ENCODE peak calls at places on chromosomes 12 and 14, in four cellular contexts. O, B, V and Z are unnamed samples.

GRCh38 chr12:68638721-68639395 is 28.2 kb downstream of the RAP1B start:
- DNase-seq in O (no peak), B (no peak), V (no peak), Z (no peak)

GRCh38 chr12:70666364-70666763 is 29.1 kb upstream of the PTPRB start:
- DNase-seq in O (no peak), B (no peak), V (no peak), Z (no peak)

GRCh38 chr14:96797188-96797942 is at the start of gene VRK1:
- DNase-seq in O (peak; percentile 93), B (peak; percentile 98), V (peak; percentile 96), Z (peak; percentile 91)

GRCh38 chr12:12813120-12814101 is at the start of gene DDX47:
- DNase-seq in O (peak; percentile 99), B (peak; percentile 97), V (peak; percentile 98), Z (peak; percentile 100)

GRCh38 chr12:66885115-66885875 is 206.4 kb upstream of the GRIP1 start:
- DNase-seq in O (no peak), B (no peak), V (no peak), Z (no peak)

GRCh38 chr14:23067847-23068791 is 10.8 kb upstream of the CDH24 start:
- DNase-seq in O (no peak), B (no peak), V (peak; percentile 48), Z (no peak)

GRCh38 chr14:80713076-80713850 is 228.3 kb downstream of the CEP128 start:
- DNase-seq in O (no peak), B (no peak), V (no peak), Z (no peak)

GRCh38 chr12:108640802-108641445 is 7.2 kb upstream of the SELPLG start:
- DNase-seq in O (no peak), B (peak; percentile 61), V (peak; percentile 72), Z (no peak)

GRCh38 chr12:93146278-93146939 is 217.3 kb upstream of the EEA1 start:
- DNase-seq in O (no peak), B (no peak), V (no peak), Z (no peak)

GRCh38 chr12:115223322-115223721 is 539.3 kb upstream of the TBX3 start:
- DNase-seq in O (no peak), B (no peak), V (no peak), Z (no peak)

GRCh38 chr14:61934385-61934784 is 172.2 kb downstream of the SNAPC1 start:
- DNase-seq in O (no peak), B (no peak), V (no peak), Z (no peak)

GRCh38 chr14:93085916-93086315 is 29.8 kb downstream of the ITPK1 start:
- DNase-seq in O (no peak), B (no peak), V (no peak), Z (no peak)

GRCh38 chr12:85281947-85282312 is 1.9 kb downstream of the ALX1 start:
- DNase-seq in O (no peak), B (no peak), V (no peak), Z (no peak)

GRCh38 chr12:120367252-120367923 is 1.6 kb downstream of the MSI1 start:
- DNase-seq in O (peak; percentile 38), B (no peak), V (no peak), Z (no peak)

GRCh38 chr12:64780531-64781373 is 21.5 kb upstream of the GNS start:
- DNase-seq in O (peak; percentile 18), B (peak; percentile 49), V (no peak), Z (peak; percentile 32)

GRCh38 chr12:27332407-27333310 is at the start of gene BMAL2:
- DNase-seq in O (peak; percentile 58), B (peak; percentile 44), V (no peak), Z (peak; percentile 66)

GRCh38 chr12:58034311-58034710 is 92.9 kb downstream of the ATP23 start:
- DNase-seq in O (no peak), B (peak; percentile 24), V (no peak), Z (no peak)

GRCh38 chr12:98156697-98157096 is 358.7 kb upstream of the TMPO start:
- DNase-seq in O (no peak), B (no peak), V (no peak), Z (no peak)

GRCh38 chr14:99182548-99183115 is 89.4 kb downstream of the BCL11B start:
- DNase-seq in O (no peak), B (no peak), V (no peak), Z (no peak)

GRCh38 chr14:99179506-99179905 is 92.5 kb downstream of the BCL11B start:
- DNase-seq in O (no peak), B (no peak), V (no peak), Z (no peak)

GRCh38 chr14:99181804-99182520 is 90.0 kb downstream of the BCL11B start:
- DNase-seq in O (no peak), B (no peak), V (no peak), Z (no peak)

GRCh38 chr14:99179946-99180345 is 92.1 kb downstream of the BCL11B start:
- DNase-seq in O (no peak), B (no peak), V (no peak), Z (no peak)

DNA sequence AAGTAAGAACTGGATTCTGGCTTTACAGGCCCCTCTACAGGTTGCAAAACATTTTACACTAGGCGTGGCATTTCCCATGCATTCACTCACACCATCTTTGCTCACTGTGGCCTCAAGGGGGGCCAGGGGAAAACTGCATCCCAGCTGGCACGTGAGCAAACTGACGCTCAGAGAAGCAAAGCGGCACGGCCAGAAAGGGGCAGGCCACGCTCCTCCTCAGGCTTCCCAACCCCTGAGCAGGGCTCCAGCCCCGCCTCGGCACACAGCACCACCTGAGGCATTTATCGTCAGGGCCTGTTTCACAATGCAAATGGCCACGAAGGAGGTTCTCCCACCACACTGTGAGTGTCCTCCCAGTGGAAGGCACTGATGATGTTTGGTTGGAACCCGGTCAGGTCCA is 90.8 kb downstream of the BCL11B start:
- DNase-seq in O (no peak), B (no peak), V (no peak), Z (no peak)
- TF ChIP-seq CTCF in O (no peak), B (no peak), V (no peak), Z (no peak)

DNA sequence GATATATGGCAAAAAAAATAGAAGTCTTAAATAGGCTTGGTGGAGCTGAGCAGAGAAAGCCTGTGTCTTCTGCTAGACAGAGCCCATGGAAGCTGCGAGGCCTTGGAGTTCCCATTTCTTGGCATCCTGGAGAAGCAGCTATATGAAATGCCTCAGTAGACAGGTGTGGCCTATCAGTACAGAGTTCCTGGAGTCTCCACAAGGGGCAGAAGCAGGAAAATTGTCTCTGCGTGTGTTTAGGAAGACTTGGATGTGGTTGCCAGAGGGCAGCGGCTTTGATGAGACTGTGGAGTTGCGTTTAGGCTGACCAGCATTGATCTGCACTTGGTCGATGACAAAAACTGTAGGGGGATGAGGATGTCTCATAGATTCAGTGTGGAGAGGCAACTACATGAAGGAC is 334.5 kb upstream of the SEL1L start:
- DNase-seq in O (no peak), B (no peak), V (no peak), Z (no peak)
- TF ChIP-seq CTCF in O (peak; percentile 25), B (no peak), V (no peak), Z (peak; percentile 18)

GRCh38 chr14:104694475-104694950 is 5.1 kb downstream of the INF2 start:
- DNase-seq in O (no peak), B (no peak), V (no peak), Z (no peak)
- TF ChIP-seq CTCF in O (no peak), B (no peak), V (no peak), Z (no peak)

GRCh38 chr14:36748814-36749213 is 87.2 kb downstream of the PAX9 start:
- DNase-seq in O (no peak), B (no peak), V (no peak), Z (no peak)

GRCh38 chr14:36751116-36751515 is 89.5 kb downstream of the PAX9 start:
- DNase-seq in O (no peak), B (no peak), V (no peak), Z (no peak)

GRCh38 chr14:36746907-36747306 is 85.2 kb downstream of the PAX9 start:
- DNase-seq in O (no peak), B (no peak), V (no peak), Z (no peak)

GRCh38 chr14:36750244-36750643 is 88.6 kb downstream of the PAX9 start:
- DNase-seq in O (no peak), B (no peak), V (no peak), Z (no peak)

DNA sequence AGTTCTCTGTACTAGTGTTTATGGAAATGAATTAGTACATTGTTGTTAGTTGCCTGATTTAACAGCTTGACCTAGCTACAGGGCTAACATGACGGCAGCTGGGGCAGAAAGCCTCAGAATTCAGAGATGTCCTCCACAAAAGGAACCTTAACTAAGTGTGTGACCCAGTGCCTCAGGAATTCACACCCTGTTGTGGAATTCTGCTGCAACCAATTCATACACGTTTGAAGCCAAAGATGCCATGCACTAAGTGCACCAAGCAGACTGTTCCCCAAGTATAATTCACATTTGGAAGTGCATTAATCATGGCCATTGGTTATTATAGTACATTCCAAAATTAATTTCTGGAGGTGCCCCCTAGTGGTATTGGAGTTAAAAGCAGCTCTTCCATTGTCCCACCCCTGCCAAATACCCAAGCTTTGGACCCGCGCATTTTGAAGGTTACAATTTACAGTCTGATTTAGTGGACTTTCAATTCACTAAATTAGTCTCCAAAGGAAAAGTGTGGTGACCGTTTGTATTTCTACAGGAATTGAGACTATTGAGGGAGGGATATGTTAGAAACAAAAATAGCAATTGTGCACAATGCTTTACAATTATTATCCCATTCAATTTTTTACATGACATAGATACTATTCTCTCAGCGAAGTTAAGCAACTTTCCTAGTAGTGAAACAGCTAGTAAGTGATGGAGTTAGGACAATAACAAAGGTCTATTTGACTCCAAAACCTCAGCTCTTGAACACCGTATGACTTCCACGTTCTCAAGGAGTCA is 85.9 kb downstream of the PAX9 start:
- DNase-seq in O (no peak), B (no peak), V (no peak), Z (no peak)
- TF ChIP-seq CTCF in O (peak; percentile 66), B (peak; percentile 27), V (peak; percentile 13), Z (peak; percentile 61)

GRCh38 chr12:2432856-2433255 is 361.9 kb upstream of the FKBP4 start:
- DNase-seq in O (no peak), B (no peak), V (no peak), Z (no peak)

GRCh38 chr12:2431810-2432209 is 363.0 kb upstream of the FKBP4 start:
- DNase-seq in O (no peak), B (no peak), V (no peak), Z (no peak)

DNA sequence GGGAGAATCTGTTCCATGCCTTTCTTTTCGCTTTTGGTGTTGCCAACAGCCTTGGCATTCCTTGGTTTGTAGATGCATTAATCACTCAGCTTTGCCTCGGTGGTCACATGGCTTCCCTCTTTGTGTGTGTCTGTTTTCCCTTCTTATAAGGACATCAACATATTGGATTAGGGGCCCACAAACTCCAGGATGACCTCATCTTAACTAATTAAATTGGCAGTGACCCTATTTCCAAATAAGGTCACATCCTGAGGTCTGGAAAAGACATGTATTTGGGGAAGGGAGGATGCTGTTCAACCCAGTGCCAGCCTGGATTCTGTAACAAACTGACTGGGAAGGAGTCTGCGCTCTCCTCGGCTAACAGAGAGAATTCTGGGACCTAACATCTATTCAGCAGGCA is 365.7 kb upstream of the FKBP4 start:
- DNase-seq in O (no peak), B (no peak), V (no peak), Z (no peak)
- TF ChIP-seq CTCF in O (no peak), B (no peak), V (no peak), Z (no peak)